ENCODE peak calls at places on chromosome 16, in nine cellular contexts. H is adrenal gland, M is K562, C is ovary, N is right lobe of liver, Y is uterus, W is transverse colon, I is H1, Q is IMR-90. G is an unnamed sample.
A peak's percentile ranks its signal among the peaks of the same experiment; 100 is the strongest.

GRCh38 chr16:71528863-71529262 is 2.6 kb downstream of the CHST4 start:
- DNase-seq in H (no peak), M (no peak), C (no peak), N (no peak), Y (no peak), W (no peak), I (no peak), Q (no peak), G (no peak)

GRCh38 chr16:3068486-3068885 is 3.0 kb downstream of the IL32 start:
- DNase-seq in H (no peak), M (no peak), C (no peak), N (no peak), Y (no peak), W (peak; percentile 44), I (no peak), Q (no peak), G (no peak)

GRCh38 chr16:56514845-56515244 is 5.0 kb downstream of the BBS2 start:
- DNase-seq in H (no peak), M (no peak), C (no peak), N (no peak), Y (no peak), W (no peak), I (no peak), Q (peak; percentile 3), G (no peak)

GRCh38 chr16:30903002-30903401 is 6.6 kb downstream of the CTF1 start:
- DNase-seq in H (no peak), M (peak; percentile 67), C (no peak), N (no peak), Y (no peak), W (no peak), I (no peak), Q (no peak), G (no peak)

GRCh38 chr16:67391424-67392300 is 1.6 kb downstream of the TPPP3 start:
- DNase-seq in H (no peak), M (no peak), C (no peak), N (no peak), Y (no peak), W (no peak), I (no peak), Q (no peak), G (peak; percentile 78)

GRCh38 chr16:82197540-82198240 is 27.7 kb upstream of the MPHOSPH6 start:
- DNase-seq in H (no peak), M (no peak), C (no peak), N (no peak), Y (peak; percentile 48), W (no peak), I (no peak), Q (no peak), G (no peak)

GRCh38 chr16:77273815-77274214 is 74.6 kb downstream of the SYCE1L start:
- DNase-seq in H (no peak), M (no peak), C (no peak), N (no peak), Y (no peak), W (no peak), I (no peak), Q (no peak), G (no peak)

GRCh38 chr16:60203525-60204124 is 1469.5 kb upstream of the GOT2 start:
- DNase-seq in H (no peak), M (no peak), C (no peak), N (no peak), Y (no peak), W (no peak), I (no peak), Q (peak; percentile 2), G (no peak)

GRCh38 chr16:55482056-55482455 is 3.1 kb downstream of the MMP2 start:
- DNase-seq in H (peak; percentile 53), M (no peak), C (no peak), N (no peak), Y (no peak), W (no peak), I (no peak), Q (peak; percentile 57), G (no peak)

GRCh38 chr16:69917739-69918138 is 33.4 kb upstream of the CLEC18A start:
- DNase-seq in H (peak; percentile 92), M (no peak), C (peak; percentile 75), N (peak; percentile 58), Y (peak; percentile 66), W (no peak), I (peak; percentile 46), Q (peak; percentile 99), G (peak; percentile 86)

GRCh38 chr16:8936421-8936820 is 27.3 kb downstream of the USP7 start:
- DNase-seq in H (peak; percentile 56), M (peak; percentile 68), C (no peak), N (peak; percentile 48), Y (no peak), W (peak; percentile 66), I (peak; percentile 39), Q (peak; percentile 54), G (no peak)

GRCh38 chr16:50448981-50449380 is 80.2 kb upstream of the BRD7 start:
- DNase-seq in H (no peak), M (no peak), C (no peak), N (no peak), Y (no peak), W (no peak), I (no peak), Q (no peak), G (peak; percentile 36)

GRCh38 chr16:1150511-1150982 is 2.4 kb upstream of the CACNA1H start:
- DNase-seq in H (no peak), M (peak; percentile 74), C (peak; percentile 77), N (no peak), Y (no peak), W (no peak), I (no peak), Q (peak; percentile 47), G (no peak)

GRCh38 chr16:74797414-74797813 is 22.8 kb upstream of the FA2H start:
- DNase-seq in H (no peak), M (no peak), C (no peak), N (no peak), Y (no peak), W (no peak), I (no peak), Q (no peak), G (no peak)

GRCh38 chr16:19578378-19578851 is 22.9 kb downstream of the VPS35L start:
- DNase-seq in H (no peak), M (no peak), C (no peak), N (no peak), Y (no peak), W (peak; percentile 17), I (no peak), Q (no peak), G (peak; percentile 78)
- H3K36me3 ChIP-seq in H (peaks cover 79% of the 10 kb centered on the region), M (peaks cover 23% of the 10 kb centered on the region), C (no peaks in the 10 kb centered on the region), N (peaks cover 64% of the 10 kb centered on the region), Y (no peaks in the 10 kb centered on the region), W (peaks cover 43% of the 10 kb centered on the region), I (peaks cover 9% of the 10 kb centered on the region), Q (peaks cover 58% of the 10 kb centered on the region), G (peaks cover 32% of the 10 kb centered on the region)

DNA sequence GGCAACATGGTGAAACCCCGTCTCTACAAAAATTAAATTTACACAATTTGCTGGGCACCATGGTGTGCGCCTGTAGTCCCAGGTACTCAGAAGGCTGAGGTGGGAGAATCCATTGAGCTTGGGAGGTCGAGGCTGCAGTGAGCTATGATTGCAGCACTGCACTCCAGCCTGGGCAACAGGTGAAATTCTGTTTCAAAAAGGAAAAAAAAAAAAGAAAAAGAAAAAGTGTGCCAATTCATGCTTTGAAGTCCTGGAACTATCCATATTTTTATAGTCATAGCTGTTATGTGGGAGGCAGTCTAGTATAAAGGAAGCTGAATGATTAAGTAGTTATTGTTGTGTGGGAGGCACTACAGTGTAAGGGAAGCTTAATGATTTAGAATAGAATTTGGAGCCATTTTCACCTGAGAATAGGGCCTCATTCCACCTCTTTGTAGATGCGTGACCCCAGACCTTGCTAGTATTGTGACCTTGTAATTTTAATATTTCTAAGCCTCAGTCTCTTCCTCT is 31.6 kb downstream of the IQCK start:
- DNase-seq in H (no peak), M (no peak), C (no peak), N (no peak), Y (no peak), W (no peak), I (no peak), Q (no peak), G (no peak)
- TF ChIP-seq POLR2A in H (no peak), M (no peak), C (no peak), N (no peak), Y (no peak), W (no peak), I (no peak), Q (no peak), G (no peak)

GRCh38 chr16:11585460-11586374 is 1.0 kb downstream of the LITAF start:
- DNase-seq in H (no peak), M (no peak), C (peak; percentile 50), N (peak; percentile 55), Y (no peak), W (peak; percentile 51), I (no peak), Q (peak; percentile 33), G (no peak)

GRCh38 chr16:11581677-11582076 is 5.0 kb downstream of the LITAF start:
- DNase-seq in H (no peak), M (no peak), C (no peak), N (no peak), Y (no peak), W (no peak), I (no peak), Q (no peak), G (no peak)

GRCh38 chr16:11582157-11582814 is 4.4 kb downstream of the LITAF start:
- DNase-seq in H (no peak), M (no peak), C (no peak), N (no peak), Y (no peak), W (no peak), I (no peak), Q (no peak), G (no peak)

GRCh38 chr16:11583889-11584565 is 2.7 kb downstream of the LITAF start:
- DNase-seq in H (no peak), M (no peak), C (no peak), N (peak; percentile 49), Y (no peak), W (peak; percentile 67), I (no peak), Q (no peak), G (no peak)

DNA sequence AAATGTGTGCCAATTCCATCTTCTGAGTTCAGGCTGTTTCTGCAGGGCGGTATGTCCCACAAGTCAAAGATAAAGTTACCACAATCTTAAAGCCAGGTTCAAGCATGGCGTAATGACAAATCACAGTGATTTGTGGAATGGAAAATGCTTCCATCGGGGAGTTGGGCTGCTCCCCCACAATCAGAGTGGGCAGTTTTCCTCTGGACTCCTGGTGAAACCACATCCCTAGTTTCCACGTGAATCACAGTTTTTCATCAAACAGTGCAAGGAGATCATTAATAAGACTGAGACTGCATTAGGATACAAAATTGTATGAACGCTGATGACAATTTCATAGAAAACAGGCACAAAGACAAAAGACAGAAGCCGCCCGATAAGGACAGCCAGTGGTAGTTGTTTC is 3.5 kb downstream of the LITAF start:
- DNase-seq in H (no peak), M (no peak), C (no peak), N (no peak), Y (peak; percentile 63), W (no peak), I (no peak), Q (peak; percentile 72), G (no peak)
- H3K4me3 ChIP-seq in H (no peak overlapping the region), M (no peak overlapping the region), C (no peak overlapping the region), N (no peak overlapping the region), Y (peak overlapping the region; percentile 5), W (no peak overlapping the region), I (no peak overlapping the region), Q (no peak overlapping the region), G (no peak overlapping the region)

DNA sequence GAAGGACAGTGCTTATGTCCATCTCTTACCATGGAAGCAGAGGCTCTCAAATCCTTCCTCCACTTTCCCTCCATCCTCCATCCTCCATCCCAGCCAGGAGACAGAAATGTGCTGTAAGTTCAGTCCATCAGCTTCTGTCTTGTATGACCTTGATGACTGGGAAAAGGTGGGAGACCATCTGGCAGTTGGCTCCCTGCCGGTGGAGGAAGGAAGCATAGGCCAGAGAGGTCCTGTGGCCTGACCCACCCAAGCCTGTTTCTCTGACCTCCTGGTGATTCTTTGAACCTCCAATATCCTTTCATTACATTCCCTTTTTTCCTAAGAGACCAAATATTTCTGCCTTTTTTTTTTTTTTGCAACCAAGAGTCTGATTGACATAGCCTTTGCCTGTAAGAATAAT is 215.3 kb downstream of the ABCC12 start:
- DNase-seq in H (no peak), M (no peak), C (no peak), N (no peak), Y (no peak), W (no peak), I (no peak), Q (no peak), G (no peak)
- H3K36me3 ChIP-seq in H (no peaks in the 10 kb centered on the region), M (no peaks in the 10 kb centered on the region), C (no peaks in the 10 kb centered on the region), N (no peaks in the 10 kb centered on the region), Y (no peaks in the 10 kb centered on the region), W (no peaks in the 10 kb centered on the region), I (no peaks in the 10 kb centered on the region), Q (no peaks in the 10 kb centered on the region), G (no peaks in the 10 kb centered on the region)